ENCODE peak calls at places on chromosomes 7 and 10, in four cellular contexts. U is HL-60, M is mesothelial cell of epicardium, K is natural killer cell. F is an unnamed sample.
A peak's percentile ranks its signal among the peaks of the same experiment; 100 is the strongest.

GRCh38 chr10:24213881-24214280 is 4.9 kb downstream of the KIAA1217 start:
- DNase-seq in K (no peak), M (no peak), U (no peak), F (no peak)

GRCh38 chr7:138299046-138299445 is 161.0 kb upstream of the TRIM24 start:
- DNase-seq in K (no peak), M (no peak), U (no peak), F (no peak)

GRCh38 chr10:73859441-73860049 is 14.8 kb downstream of the CAMK2G start:
- DNase-seq in M (no peak), K (no peak), U (no peak), F (no peak)

GRCh38 chr10:64867501-64867962 is 1346.3 kb downstream of the REEP3 start:
- DNase-seq in M (no peak), K (no peak), U (no peak), F (no peak)

GRCh38 chr10:117374506-117375359 is 507 bp downstream of the PDZD8 start:
- DNase-seq in K (peak; percentile 41), M (no peak), U (peak; percentile 58), F (peak; percentile 20)

GRCh38 chr10:71217266-71218045 is 5.1 kb downstream of the UNC5B start:
- DNase-seq in M (peak; percentile 71), K (no peak), U (no peak), F (no peak)

GRCh38 chr7:50303082-50303893 is 1.2 kb upstream of the IKZF1 start:
- DNase-seq in K (no peak), M (no peak), U (no peak), F (no peak)

GRCh38 chr10:42753507-42754154 is 29.0 kb upstream of the BMS1 start:
- DNase-seq in K (no peak), M (no peak), U (peak; percentile 5), F (no peak)

GRCh38 chr7:129828989-129829676 is 123.6 kb downstream of the UBE2H start:
- DNase-seq in K (no peak), M (no peak), U (peak; percentile 77), F (no peak)

GRCh38 chr7:54743580-54743979 is 15.4 kb downstream of the SEC61G start:
- DNase-seq in U (no peak), M (no peak), K (no peak), F (no peak)

GRCh38 chr7:47783456-47784240 is 164.6 kb downstream of the PKD1L1 start:
- DNase-seq in U (no peak), K (no peak), M (peak; percentile 27), F (no peak)

GRCh38 chr10:18719811-18720210 is 60.6 kb downstream of the ARL5B start:
- DNase-seq in U (no peak), M (no peak), K (no peak), F (no peak)

GRCh38 chr7:92763636-92764423 is 72.5 kb downstream of the CDK6 start:
- DNase-seq in M (no peak), U (peak; percentile 26), K (no peak), F (no peak)

GRCh38 chr7:34445653-34446052 is 212.4 kb upstream of the NPSR1 start:
- DNase-seq in M (no peak), K (no peak), U (no peak), F (no peak)

GRCh38 chr7:18475488-18475887 is 20.1 kb upstream of the HDAC9 start:
- DNase-seq in K (no peak), U (no peak), M (no peak), F (no peak)

GRCh38 chr7:27175626-27176342 is 1.7 kb upstream of the HOXA10 start:
- DNase-seq in U (no peak), M (peak; percentile 40), K (peak; percentile 13), F (no peak)

GRCh38 chr10:62934258-62934657 is 118.1 kb upstream of the EGR2 start:
- DNase-seq in K (no peak), U (peak; percentile 26), M (no peak), F (no peak)

GRCh38 chr10:26157734-26158133 is 58.8 kb upstream of the GAD2 start:
- DNase-seq in U (no peak), M (no peak), K (no peak), F (no peak)

GRCh38 chr7:116588641-116589594 is 64.1 kb downstream of the CAV1 start:
- DNase-seq in M (no peak), K (no peak), U (peak; percentile 9), F (no peak)

GRCh38 chr10:104028823-104029527 is 56.7 kb downstream of the COL17A1 start:
- DNase-seq in U (no peak), M (no peak), K (no peak), F (no peak)

GRCh38 chr10:104026762-104027161 is 58.9 kb downstream of the COL17A1 start:
- DNase-seq in U (no peak), K (no peak), M (no peak), F (no peak)

GRCh38 chr10:104029528-104029875 is 56.2 kb downstream of the COL17A1 start:
- DNase-seq in U (no peak), M (no peak), K (no peak), F (no peak)

GRCh38 chr10:104025524-104025923 is 58.6 kb downstream of the SLK start:
- DNase-seq in M (no peak), U (no peak), K (no peak), F (no peak)

DNA sequence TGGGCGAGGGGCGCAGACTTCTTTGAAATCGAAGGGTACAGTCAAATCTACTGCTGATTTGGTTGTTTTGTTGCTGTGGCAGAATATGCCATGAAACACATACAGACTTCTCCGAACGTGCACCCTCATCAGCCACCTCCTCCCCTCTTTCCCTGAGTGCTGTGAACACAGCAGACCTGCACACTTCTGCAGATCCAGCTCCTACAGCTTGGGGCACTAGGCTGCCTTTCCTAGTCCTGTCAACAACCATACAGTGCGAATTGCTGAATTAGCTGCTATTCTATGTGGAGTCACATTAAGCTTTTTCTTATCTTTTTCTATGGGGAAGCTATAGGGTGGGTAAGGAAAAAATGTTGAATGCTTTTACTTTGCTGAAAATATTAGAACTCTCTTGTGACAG is 57.5 kb downstream of the COL17A1 start:
- DNase-seq in M (no peak), U (peak; percentile 52), K (no peak), F (no peak)
- TF ChIP-seq CTCF in M (no peak), U (peak; percentile 1), K (no peak), F (peak; percentile 57)

GRCh38 chr7:70776627-70777101 is 355.3 kb upstream of the GALNT17 start:
- DNase-seq in M (no peak), U (no peak), K (no peak), F (no peak)

GRCh38 chr7:70774895-70775527 is 356.9 kb upstream of the GALNT17 start:
- DNase-seq in U (no peak), M (no peak), K (no peak), F (no peak)

GRCh38 chr7:70777251-70777650 is 354.7 kb upstream of the GALNT17 start:
- DNase-seq in U (no peak), M (no peak), K (no peak), F (no peak)

GRCh38 chr7:70778585-70778984 is 353.4 kb upstream of the GALNT17 start:
- DNase-seq in U (no peak), K (no peak), M (no peak), F (no peak)

GRCh38 chr7:70775570-70776156 is 356.3 kb upstream of the GALNT17 start:
- DNase-seq in M (no peak), U (no peak), K (no peak), F (no peak)
- TF ChIP-seq CTCF in M (no peak), U (no peak), K (no peak), F (peak; percentile 30)

GRCh38 chr7:3480197-3480596 is 179.1 kb downstream of the SDK1 start:
- DNase-seq in K (no peak), M (no peak), U (no peak), F (no peak)

GRCh38 chr7:3481435-3481834 is 180.4 kb downstream of the SDK1 start:
- DNase-seq in U (no peak), M (no peak), K (no peak), F (no peak)

GRCh38 chr7:3482147-3482921 is 181.3 kb downstream of the SDK1 start:
- DNase-seq in K (no peak), M (no peak), U (no peak), F (no peak)
- TF ChIP-seq CTCF in K (no peak), M (no peak), U (no peak), F (peak; percentile 72)

GRCh38 chr10:77925410-77925794 is 1.2 kb downstream of the DLG5 start:
- DNase-seq in K (no peak), U (no peak), M (no peak), F (no peak)

GRCh38 chr10:77927343-77928256 is 1.0 kb upstream of the DLG5 start:
- DNase-seq in K (no peak), U (no peak), M (no peak), F (no peak)

GRCh38 chr10:77926566-77927342 is at the start of gene DLG5:
- DNase-seq in U (peak; percentile 17), K (peak; percentile 35), M (peak; percentile 70), F (peak; percentile 43)

GRCh38 chr10:77922551-77923179 is 3.9 kb downstream of the DLG5 start:
- DNase-seq in K (no peak), M (no peak), U (no peak), F (no peak)

GRCh38 chr10:77925795-77926565 is 575 bp downstream of the DLG5 start:
- DNase-seq in K (peak; percentile 39), U (peak; percentile 23), M (peak; percentile 69), F (peak; percentile 36)
- TF ChIP-seq CTCF in K (no peak), U (no peak), M (no peak), F (peak; percentile 14)

DNA sequence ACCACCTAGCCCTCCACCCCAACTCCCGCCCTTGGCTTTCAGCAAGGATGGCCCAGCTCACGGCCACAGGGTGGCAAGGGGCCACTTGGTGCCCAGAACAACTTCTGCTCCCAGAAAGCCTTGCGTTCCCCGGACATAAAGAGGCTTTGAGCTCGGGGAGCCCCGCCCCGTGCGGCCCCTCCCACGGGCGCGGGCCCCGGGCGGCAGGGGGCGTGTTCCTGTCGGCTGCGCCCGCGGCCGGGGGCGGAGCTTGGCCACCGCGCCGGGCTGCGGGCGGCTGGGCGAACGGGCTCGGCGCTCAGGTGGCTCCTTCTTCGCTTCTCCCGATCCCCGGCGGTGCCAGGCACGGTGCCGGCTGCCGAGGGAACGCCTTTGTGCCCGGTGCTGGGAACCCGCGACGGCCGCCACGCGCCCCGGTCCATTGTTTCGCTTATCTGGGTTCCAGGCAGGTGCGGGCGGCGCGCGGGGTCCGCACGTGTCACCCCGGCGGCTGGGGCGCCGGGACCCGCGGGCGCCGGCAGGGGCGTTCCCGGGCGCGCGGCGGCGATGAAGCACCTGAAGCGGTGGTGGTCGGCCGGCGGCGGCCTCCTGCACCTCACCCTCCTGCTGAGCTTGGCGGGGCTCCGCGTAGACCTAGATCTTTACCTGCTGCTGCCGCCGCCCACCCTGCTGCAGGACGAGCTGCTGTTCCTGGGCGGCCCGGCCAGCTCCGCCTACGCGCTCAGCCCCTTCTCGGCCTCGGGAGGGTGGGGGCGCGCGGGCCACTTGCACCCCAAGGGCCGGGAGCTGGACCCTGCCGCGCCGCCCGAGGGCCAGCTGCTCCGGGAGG is at the start of gene NFE2L3:
- DNase-seq in M (peak; percentile 73), U (peak; percentile 80), K (peak; percentile 69), F (peak; percentile 63)
- TF ChIP-seq CTCF in M (no peak), U (no peak), K (no peak), F (peak; percentile 19)

GRCh38 chr10:96747734-96748550 is 27.6 kb upstream of the PIK3AP1 start:
- DNase-seq in K (no peak), M (no peak), U (peak; percentile 78), F (no peak)
- TF ChIP-seq CTCF in K (no peak), M (no peak), U (no peak), F (no peak)

DNA sequence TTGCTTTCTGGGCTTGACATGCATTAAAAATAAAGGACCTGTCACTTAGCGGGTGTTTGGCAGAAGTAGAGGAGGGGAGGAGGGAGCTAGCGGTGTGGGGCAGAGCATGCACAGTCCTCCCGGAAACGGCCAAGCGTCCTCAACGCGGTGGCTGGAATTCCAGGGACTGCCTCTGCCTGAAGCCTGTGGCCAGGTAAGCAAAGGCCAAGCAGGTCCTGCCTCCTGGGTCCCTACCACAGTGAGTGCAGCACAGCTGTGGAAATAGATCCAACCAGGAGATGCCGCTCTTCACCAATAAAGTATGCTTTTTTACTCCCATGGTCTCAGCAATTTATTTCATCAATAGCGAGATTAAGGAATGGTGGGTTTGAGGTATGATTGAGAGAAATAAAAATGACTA is 323.4 kb downstream of the WDR37 start:
- DNase-seq in K (no peak), M (peak; percentile 33), U (no peak), F (no peak)
- TF ChIP-seq CTCF in K (no peak), M (no peak), U (no peak), F (peak; percentile 57)

F was measured in progenitor cell of endocrine pancreas.